ENCODE peak calls at places on chromosomes 5 and 9, in six cellular contexts. M, C, W, A, Y and J are unnamed samples.

GRCh38 chr9:137273616-137274320 is 3.8 kb upstream of the TOR4A start:
- DNase-seq in M (peak), C (no peak), W (no peak), A (no peak), Y (no peak), J (no peak)

GRCh38 chr9:94672811-94673487 is 33.6 kb upstream of the FBP1 start:
- DNase-seq in M (no peak), C (no peak), W (no peak), A (peak), Y (no peak), J (no peak)

GRCh38 chr5:142544946-142545652 is 140.8 kb downstream of the FGF1 start:
- DNase-seq in M (no peak), C (no peak), W (no peak), A (peak), Y (no peak), J (no peak)

GRCh38 chr9:135474915-135475314 is 4.7 kb upstream of the PPP1R26 start:
- DNase-seq in M (no peak), C (no peak), W (peak), A (no peak), Y (no peak), J (peak)

GRCh38 chr9:35114921-35115341 is 731 bp downstream of the ATOSB start:
- DNase-seq in M (no peak), C (peak), W (peak), A (peak), Y (peak), J (peak)

GRCh38 chr9:3916420-3916819 is 383.4 kb downstream of the GLIS3 start:
- DNase-seq in M (no peak), C (no peak), W (no peak), A (no peak), Y (no peak), J (no peak)

GRCh38 chr5:62779010-62779422 is 200.4 kb downstream of the LRRC70 start:
- DNase-seq in M (peak), C (no peak), W (peak), A (peak), Y (no peak), J (peak)

GRCh38 chr5:67105270-67105669 is 91.3 kb downstream of the CD180 start:
- DNase-seq in M (no peak), C (no peak), W (no peak), A (no peak), Y (no peak), J (no peak)

GRCh38 chr5:57349214-57349613 is 133.4 kb downstream of the ACTBL2 start:
- DNase-seq in M (no peak), C (no peak), W (no peak), A (no peak), Y (no peak), J (no peak)

GRCh38 chr5:158409507-158409906 is 550.6 kb upstream of the CLINT1 start:
- DNase-seq in M (no peak), C (no peak), W (peak), A (no peak), Y (no peak), J (no peak)

GRCh38 chr5:163505049-163505474 is 357 bp upstream of the MAT2B start:
- DNase-seq in M (no peak), C (no peak), W (no peak), A (no peak), Y (no peak), J (no peak)

GRCh38 chr9:130713286-130713975 is 19.9 kb downstream of the EXOSC2 start:
- DNase-seq in M (no peak), C (peak), W (no peak), A (peak), Y (no peak), J (no peak)

GRCh38 chr9:92439921-92440750 is 15.9 kb upstream of the OMD start:
- DNase-seq in M (no peak), C (no peak), W (no peak), A (peak), Y (no peak), J (no peak)

GRCh38 chr5:150022163-150022540 is 21.6 kb downstream of the HMGXB3 start:
- DNase-seq in M (no peak), C (no peak), W (no peak), A (peak), Y (no peak), J (no peak)

GRCh38 chr9:108297025-108297424 is 558.8 kb downstream of the ACTL7B start:
- DNase-seq in M (no peak), C (peak), W (no peak), A (peak), Y (peak), J (no peak)

GRCh38 chr9:6557883-6558282 is 87.6 kb downstream of the GLDC start:
- DNase-seq in M (no peak), C (no peak), W (no peak), A (no peak), Y (no peak), J (peak)

GRCh38 chr9:75185585-75186170 is 97.4 kb downstream of the OSTF1 start:
- DNase-seq in M (no peak), C (no peak), W (no peak), A (peak), Y (no peak), J (peak)

GRCh38 chr9:80932181-80932580 is 757.2 kb downstream of the TLE1 start:
- DNase-seq in M (no peak), C (no peak), W (no peak), A (no peak), Y (no peak), J (no peak)

GRCh38 chr9:72925126-72925810 is 27.6 kb downstream of the ALDH1A1 start:
- DNase-seq in M (no peak), C (no peak), W (no peak), A (no peak), Y (no peak), J (no peak)

GRCh38 chr5:126492939-126493338 is 69.7 kb downstream of the GRAMD2B start:
- DNase-seq in M (no peak), C (no peak), W (no peak), A (peak), Y (no peak), J (no peak)
- TF ChIP-seq CTCF in M (peak), C (peak), W (no peak), A (peak), Y (no peak), J (peak)

DNA sequence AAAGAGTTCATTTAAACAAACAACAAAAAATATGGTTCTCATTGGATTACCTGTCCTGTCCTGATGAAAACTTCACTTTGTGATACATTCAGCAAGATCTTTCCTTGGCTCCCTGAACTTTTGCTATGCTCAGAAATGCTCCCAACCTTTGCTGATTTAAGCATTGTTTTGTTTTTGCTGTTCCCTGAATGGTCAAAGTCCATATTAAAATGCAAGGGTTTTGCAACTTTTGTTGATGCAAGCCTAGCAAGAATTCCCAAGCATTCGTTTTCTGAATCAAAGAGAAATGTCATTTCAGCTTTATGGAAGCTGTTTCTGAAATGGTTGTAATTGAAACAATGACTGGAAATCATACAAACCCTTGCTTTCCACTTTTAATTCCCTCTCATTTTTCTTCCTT is 3.1 kb upstream of the SFXN1 start:
- DNase-seq in M (no peak), C (no peak), W (no peak), A (no peak), Y (no peak), J (no peak)
- TF ChIP-seq CTCF in M (no peak), C (no peak), W (no peak), A (no peak), Y (no peak), J (no peak)

DNA sequence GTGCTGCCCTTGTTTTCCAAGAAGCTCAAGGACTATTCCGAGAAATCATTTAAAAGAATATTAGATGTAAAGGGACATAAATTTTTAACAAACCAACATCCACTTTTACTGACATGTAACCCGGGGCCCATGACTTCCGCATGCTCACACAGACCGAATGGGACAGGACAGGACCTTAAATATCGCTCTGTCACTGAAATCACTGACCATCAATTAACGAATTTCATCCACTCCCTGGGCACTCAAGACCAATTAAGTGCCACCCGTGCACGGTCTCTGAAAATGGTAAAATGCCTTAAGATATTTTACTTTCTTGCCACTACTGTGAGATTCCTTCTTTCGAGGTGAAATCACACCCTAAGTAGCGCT is 521 bp downstream of the NUDT12 start:
- DNase-seq in M (no peak), C (no peak), W (no peak), A (no peak), Y (no peak), J (no peak)
- TF ChIP-seq CTCF in M (no peak), C (no peak), W (no peak), A (no peak), Y (no peak), J (no peak)

GRCh38 chr5:178626484-178627258 is at the start of gene CLK4:
- DNase-seq in M (peak), C (peak), W (peak), A (peak), Y (peak), J (peak)
- TF ChIP-seq CTCF in M (no peak), C (peak), W (no peak), A (no peak), Y (no peak), J (no peak)

DNA sequence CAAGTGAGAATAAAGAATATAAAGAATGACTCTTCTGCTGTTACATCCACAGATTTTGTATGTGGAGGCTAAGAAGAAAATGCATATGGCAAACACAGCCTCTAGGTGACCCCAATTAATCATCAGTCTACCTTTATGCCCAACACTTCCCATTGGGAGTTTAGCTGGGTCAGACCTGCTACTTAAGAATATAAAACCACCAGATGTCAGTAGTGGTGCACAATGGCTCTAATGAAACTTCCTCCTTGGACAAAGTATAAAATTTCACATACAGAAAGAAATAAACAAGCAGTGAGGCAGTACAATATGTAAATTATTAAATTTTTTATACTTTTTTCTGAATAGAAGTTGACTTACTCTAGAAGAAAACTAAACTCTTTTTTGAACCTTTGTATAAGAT is 539.9 kb downstream of the BRINP1 start:
- DNase-seq in M (no peak), C (no peak), W (no peak), A (peak), Y (no peak), J (no peak)
- TF ChIP-seq CTCF in M (no peak), C (peak), W (no peak), A (peak), Y (no peak), J (peak)

DNA sequence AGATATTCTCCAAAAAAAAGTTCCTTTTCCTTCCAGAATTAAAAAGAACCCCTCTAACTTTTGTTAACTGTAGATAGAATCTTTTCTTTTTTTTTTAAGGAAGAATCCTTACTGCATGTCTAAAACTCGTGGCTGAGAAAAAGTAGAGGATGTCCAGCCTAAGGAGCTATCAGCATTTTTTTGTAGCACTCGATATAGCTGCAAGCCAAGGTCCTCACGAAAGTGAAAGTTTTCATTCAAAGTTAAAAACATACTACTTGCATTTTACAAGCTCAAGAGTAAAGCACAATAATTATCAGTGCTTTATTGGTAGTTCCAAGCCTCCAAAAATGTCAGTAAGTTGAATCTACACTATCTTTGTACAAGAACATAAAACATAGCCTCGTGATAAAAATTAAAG is 28.7 kb upstream of the ZSWIM6 start:
- DNase-seq in M (no peak), C (no peak), W (peak), A (no peak), Y (no peak), J (no peak)
- TF ChIP-seq CTCF in M (no peak), C (no peak), W (no peak), A (no peak), Y (no peak), J (no peak)

GRCh38 chr5:113508756-113509155 is 4.7 kb upstream of the YTHDC2 start:
- DNase-seq in M (no peak), C (no peak), W (no peak), A (peak), Y (no peak), J (no peak)

GRCh38 chr5:113512341-113512740 is 1.2 kb upstream of the YTHDC2 start:
- DNase-seq in M (no peak), C (no peak), W (no peak), A (no peak), Y (no peak), J (no peak)

GRCh38 chr5:113514263-113514590 is 733 bp downstream of the YTHDC2 start:
- DNase-seq in M (no peak), C (no peak), W (peak), A (no peak), Y (no peak), J (no peak)

GRCh38 chr5:113510836-113511451 is 2.5 kb upstream of the YTHDC2 start:
- DNase-seq in M (peak), C (no peak), W (peak), A (peak), Y (no peak), J (no peak)

GRCh38 chr5:113513384-113514262 is at the start of gene YTHDC2:
- DNase-seq in M (peak), C (peak), W (peak), A (peak), Y (peak), J (peak)
- TF ChIP-seq CTCF in M (peak), C (peak), W (peak), A (peak), Y (no peak), J (peak)